ENCODE peak calls at places on chromosome 5, in eight cellular contexts. D is astrocyte of the spinal cord; X is activated CD8-positive, alpha-beta memory T cell treated with anti-CD3 and anti-CD28 coated beads for 24 hours; B is HFFc6; U is Caco-2; G is cardiac muscle cell; W is mesendoderm; E is amygdala. Y is an unnamed sample.

GRCh38 chr5:77168884-77169254 is 41.6 kb upstream of the PDE8B start:
- DNase-seq in B (no peak), U (no peak), W (no peak), D (no peak), X (no peak), E (no peak), G (peak), Y (no peak)

GRCh38 chr5:80128129-80128528 is 93.0 kb downstream of the THBS4 start:
- DNase-seq in E (no peak), U (peak), X (no peak), B (peak), D (peak), W (peak), G (peak), Y (no peak)

GRCh38 chr5:153562189-153562588 is 71.7 kb downstream of the GRIA1 start:
- DNase-seq in U (no peak), G (no peak), W (peak), D (no peak), B (peak), X (no peak), E (no peak), Y (no peak)

GRCh38 chr5:69148981-69149675 is 17.8 kb upstream of the CCNB1 start:
- DNase-seq in U (no peak), B (no peak), D (no peak), G (no peak), W (peak), X (no peak), E (no peak), Y (no peak)

GRCh38 chr5:102222772-102223171 is 73.3 kb downstream of the SLCO4C1 start:
- DNase-seq in B (no peak), D (no peak), G (no peak), U (peak), X (no peak), E (no peak), W (no peak), Y (no peak)

GRCh38 chr5:180399391-180399790 is 46.3 kb upstream of the GFPT2 start:
- DNase-seq in E (no peak), B (no peak), X (no peak), G (no peak), U (no peak), W (no peak), D (no peak), Y (no peak)

GRCh38 chr5:671459-672328 is 21.5 kb downstream of the TPPP start:
- DNase-seq in U (peak), B (peak), G (peak), W (peak), D (peak), E (peak), X (peak), Y (peak)

GRCh38 chr5:114387433-114387832 is 25.6 kb downstream of the KCNN2 start:
- DNase-seq in G (no peak), U (no peak), X (no peak), E (no peak), W (no peak), B (no peak), D (peak), Y (no peak)

Y was measured in GM12891.